ENCODE peak calls at places on chromosomes 1 and 21, in five cellular contexts. M is IMR-90, H is neuronal stem cell, W is trophoblast cell, A is H9. O is an unnamed sample.

GRCh38 chr1:16032388-16033100 is 10.7 kb downstream of the CLCNKA start:
- DNase-seq in M (peak; percentile 79), H (peak; percentile 88), A (peak; percentile 98), W (peak; percentile 87), O (peak; percentile 96)

GRCh38 chr1:233844697-233845096 is 59.8 kb upstream of the SLC35F3 start:
- DNase-seq in H (no peak), M (no peak), W (no peak), A (no peak), O (peak; percentile 9)

GRCh38 chr21:8998946-8999681 is 1522.3 kb upstream of the TPTE start:
- DNase-seq in A (no peak), M (no peak), H (no peak), W (no peak), O (no peak)

GRCh38 chr1:41419584-41420295 is 58.5 kb downstream of the FOXO6 start:
- DNase-seq in W (peak; percentile 69), A (no peak), H (no peak), M (no peak), O (no peak)

GRCh38 chr1:156347337-156347736 is 9.0 kb downstream of the TSACC start:
- DNase-seq in A (no peak), W (no peak), M (peak; percentile 73), H (no peak), O (no peak)

GRCh38 chr1:169601096-169601881 is 15.0 kb upstream of the F5 start:
- DNase-seq in W (peak; percentile 63), A (no peak), H (peak; percentile 8), M (peak; percentile 20), O (peak; percentile 57)

GRCh38 chr1:199399996-199400714 is 627.4 kb upstream of the NR5A2 start:
- DNase-seq in H (no peak), W (no peak), M (no peak), A (no peak), O (no peak)

GRCh38 chr1:3675436-3675835 is 23.1 kb downstream of the TP73 start:
- DNase-seq in W (no peak), M (no peak), A (no peak), H (no peak), O (no peak)

GRCh38 chr21:45129231-45129923 is 55.0 kb downstream of the ADARB1 start:
- DNase-seq in W (peak; percentile 27), A (no peak), M (peak; percentile 41), H (no peak), O (no peak)

GRCh38 chr1:194044892-194045291 is 858.5 kb upstream of the B3GALT2 start:
- DNase-seq in M (no peak), W (no peak), H (no peak), A (no peak), O (no peak)

GRCh38 chr1:233523047-233523446 is 90.9 kb upstream of the KCNK1 start:
- DNase-seq in H (peak; percentile 40), M (no peak), W (no peak), A (no peak), O (peak; percentile 51)

GRCh38 chr1:236687273-236687672 is 974 bp downstream of the ACTN2 start:
- DNase-seq in M (no peak), H (no peak), W (no peak), A (no peak), O (no peak)

GRCh38 chr1:105462308-105462707 is 1594.2 kb upstream of the PRMT6 start:
- DNase-seq in A (no peak), W (no peak), M (no peak), H (no peak), O (peak; percentile 3)

GRCh38 chr1:36675931-36676562 is 193.3 kb upstream of the CSF3R start:
- DNase-seq in H (no peak), M (no peak), W (no peak), A (no peak), O (no peak)

GRCh38 chr1:41417746-41418145 is 56.5 kb downstream of the FOXO6 start:
- DNase-seq in A (no peak), W (no peak), M (no peak), H (no peak), O (no peak)

GRCh38 chr1:54668567-54668966 is 27.0 kb downstream of the MROH7 start:
- DNase-seq in A (no peak), H (no peak), M (no peak), W (no peak), O (peak; percentile 39)

GRCh38 chr1:155255243-155256100 is at the start of gene ENTREP3:
- DNase-seq in A (peak; percentile 94), M (peak; percentile 78), W (peak; percentile 62), H (peak; percentile 87), O (peak; percentile 93)

GRCh38 chr1:224333939-224334701 is 4.1 kb upstream of the NVL start:
- DNase-seq in H (no peak), M (peak; percentile 47), A (no peak), W (no peak), O (no peak)

GRCh38 chr1:247110627-247111258 is 6.6 kb upstream of the ZNF669 start:
- DNase-seq in W (no peak), M (peak; percentile 6), H (peak; percentile 11), A (peak; percentile 36), O (no peak)

GRCh38 chr21:46489800-46490199 is 31.1 kb downstream of the DIP2A start:
- DNase-seq in H (no peak), A (no peak), M (no peak), W (no peak), O (no peak)
- H3K23ac ChIP-seq in H (no peak overlapping the region), A (no peak overlapping the region), M (no peak overlapping the region), W (no peak overlapping the region), O (no peak overlapping the region)

GRCh38 chr21:31222142-31222541 is 121.9 kb downstream of the TIAM1 start:
- DNase-seq in W (no peak), M (peak; percentile 66), A (no peak), H (no peak), O (no peak)

GRCh38 chr21:31220567-31220966 is 123.5 kb downstream of the TIAM1 start:
- DNase-seq in M (peak; percentile 24), W (no peak), A (no peak), H (peak; percentile 38), O (no peak)

GRCh38 chr21:31218830-31219608 is 125.0 kb downstream of the TIAM1 start:
- DNase-seq in A (no peak), M (peak; percentile 29), W (peak; percentile 75), H (peak; percentile 11), O (peak; percentile 16)

GRCh38 chr21:31225713-31226112 is 118.3 kb downstream of the TIAM1 start:
- DNase-seq in H (no peak), M (no peak), A (no peak), W (no peak), O (no peak)

GRCh38 chr21:31221051-31221450 is 123.0 kb downstream of the TIAM1 start:
- DNase-seq in A (no peak), W (no peak), H (no peak), M (no peak), O (no peak)
- H3K4me2 ChIP-seq in A (no peak overlapping the region), W (no peak overlapping the region), H (no peak overlapping the region), M (no peak overlapping the region), O (no peak overlapping the region)

GRCh38 chr1:157983787-157984186 is 9.7 kb upstream of the KIRREL1 start:
- DNase-seq in W (no peak), M (no peak), A (no peak), H (no peak), O (no peak)

GRCh38 chr1:157985473-157985872 is 8.0 kb upstream of the KIRREL1 start:
- DNase-seq in W (no peak), M (no peak), A (no peak), H (no peak), O (no peak)

GRCh38 chr1:157984469-157984868 is 9.0 kb upstream of the KIRREL1 start:
- DNase-seq in A (no peak), M (no peak), H (no peak), W (no peak), O (no peak)

GRCh38 chr1:157992031-157992568 is 1.3 kb upstream of the KIRREL1 start:
- DNase-seq in H (peak; percentile 74), M (peak; percentile 63), W (peak; percentile 68), A (peak; percentile 73), O (peak; percentile 74)

GRCh38 chr1:157988002-157988401 is 5.4 kb upstream of the KIRREL1 start:
- DNase-seq in M (no peak), W (no peak), H (no peak), A (no peak), O (no peak)
- H3K4me1 ChIP-seq in M (peaks cover 2% of the 10 kb centered on the region), W (peaks cover 6% of the 10 kb centered on the region), H (peaks cover 9% of the 10 kb centered on the region), A (peaks cover 13% of the 10 kb centered on the region), O (peaks cover 6% of the 10 kb centered on the region)

GRCh38 chr1:34188985-34189384 is 12.3 kb downstream of the C1orf94 start:
- DNase-seq in A (no peak), W (no peak), M (no peak), H (no peak), O (no peak)
- H3K23ac ChIP-seq in A (no peak overlapping the region), W (peak overlapping the region; percentile 85), M (no peak overlapping the region), H (no peak overlapping the region), O (peak overlapping the region; percentile 30)

GRCh38 chr21:32370971-32371766 is 21.6 kb downstream of the URB1 start:
- DNase-seq in H (no peak), M (peak; percentile 49), W (no peak), A (no peak), O (no peak)
- H3K4me2 ChIP-seq in H (no peak overlapping the region), M (no peak overlapping the region), W (no peak overlapping the region), A (no peak overlapping the region), O (no peak overlapping the region)

DNA sequence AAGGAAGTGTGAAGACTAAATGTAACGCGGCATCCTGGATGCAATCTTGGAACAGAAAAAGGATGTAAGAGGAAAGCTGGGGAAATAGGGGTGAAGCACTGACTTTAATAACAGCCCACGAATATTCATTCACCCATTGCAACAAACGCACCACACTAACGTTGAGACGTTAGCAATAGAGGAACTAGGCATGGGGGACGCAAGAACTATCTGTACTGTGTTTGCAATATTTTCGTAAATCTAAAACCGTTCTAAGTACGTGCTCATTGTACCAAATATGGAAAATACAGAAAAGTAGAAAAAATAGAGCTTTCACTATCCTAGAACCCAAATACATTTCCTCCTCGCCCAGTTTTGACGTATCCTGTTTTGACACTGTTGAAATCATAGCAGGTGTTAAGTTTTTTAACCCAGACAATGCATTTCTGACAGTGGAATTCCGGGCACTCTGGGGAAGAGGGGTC is 3.9 kb downstream of the LAPTM5 start:
- DNase-seq in W (peak; percentile 22), A (no peak), H (no peak), M (no peak), O (no peak)
- H3K4me1 ChIP-seq in W (peaks cover 16% of the 10 kb centered on the region), A (no peaks in the 10 kb centered on the region), H (peaks cover 3% of the 10 kb centered on the region), M (peaks cover 7% of the 10 kb centered on the region), O (no peaks in the 10 kb centered on the region)

GRCh38 chr1:17539526-17540254 is at the start of gene ARHGEF10L:
- DNase-seq in W (peak; percentile 43), M (no peak), A (no peak), H (peak; percentile 39), O (no peak)
- H3K23ac ChIP-seq in W (no peak within 1 kb of the TSS), M (peak within 1 kb of the TSS; percentile 98), A (no peak within 1 kb of the TSS), H (peak within 1 kb of the TSS; percentile 96), O (peak within 1 kb of the TSS; percentile 66)

GRCh38 chr1:212915245-212916091 is 34.9 kb upstream of the VASH2 start:
- DNase-seq in M (peak; percentile 87), A (peak; percentile 64), H (no peak), W (peak; percentile 6), O (peak; percentile 92)

GRCh38 chr1:212914789-212915188 is 35.6 kb upstream of the VASH2 start:
- DNase-seq in W (no peak), M (no peak), A (peak; percentile 76), H (no peak), O (peak; percentile 57)

GRCh38 chr1:212917858-212918257 is 32.5 kb upstream of the VASH2 start:
- DNase-seq in A (peak; percentile 22), W (no peak), M (no peak), H (no peak), O (no peak)

GRCh38 chr1:212917134-212917485 is 33.2 kb upstream of the VASH2 start:
- DNase-seq in M (no peak), H (no peak), W (no peak), A (no peak), O (no peak)

GRCh38 chr1:212916395-212917133 is 33.8 kb upstream of the VASH2 start:
- DNase-seq in W (peak; percentile 29), M (peak; percentile 22), A (peak; percentile 82), H (peak; percentile 24), O (peak; percentile 97)
- H3K4me2 ChIP-seq in W (peak overlapping the region; percentile 11), M (no peak overlapping the region), A (peak overlapping the region; percentile 31), H (no peak overlapping the region), O (no peak overlapping the region)

O was measured in mesendoderm.